ENCODE peak calls at places on chromosomes 3 and 15, in seven cellular contexts. J is esophagus squamous epithelium, A is Peyer's patch, H is heart left ventricle, Q is tibial nerve, M is A549, F is IMR-90. E is an unnamed sample. For H3K4me1, the result is how much of the 10 kb centered on the place peaks cover.

GRCh38 chr3:130692455-130692854 is 54.2 kb downstream of the PIK3R4 start:
- DNase-seq in H (no peak), A (no peak), Q (no peak), J (no peak), F (peak), M (no peak), E (no peak)

GRCh38 chr3:117281371-117281770 is 571.8 kb downstream of the TUSC7 start:
- DNase-seq in A (no peak), Q (no peak), F (peak), H (no peak), J (no peak), M (no peak), E (no peak)

GRCh38 chr15:32872606-32873291 is 154.9 kb downstream of the GREM1 start:
- DNase-seq in J (no peak), H (peak), F (peak), M (no peak), A (no peak), Q (peak), E (no peak)

GRCh38 chr3:119175869-119176756 is 2.7 kb downstream of the UPK1B start:
- DNase-seq in H (no peak), M (peak), F (peak), Q (peak), J (no peak), A (no peak), E (no peak)

GRCh38 chr15:56042982-56043980 is 49.9 kb upstream of the NEDD4 start:
- DNase-seq in A (no peak), M (no peak), Q (no peak), H (no peak), J (no peak), F (no peak), E (no peak)

GRCh38 chr3:184620101-184620798 is 58.7 kb downstream of the EPHB3 start:
- DNase-seq in Q (no peak), H (no peak), F (peak), M (peak), J (no peak), A (no peak), E (no peak)

GRCh38 chr15:85646538-85647091 is 148.1 kb downstream of the KLHL25 start:
- DNase-seq in M (no peak), A (no peak), Q (no peak), J (no peak), F (peak), H (no peak), E (no peak)

GRCh38 chr3:32500880-32501784 is 1.5 kb downstream of the CMTM6 start:
- DNase-seq in M (no peak), H (no peak), A (no peak), J (no peak), Q (no peak), F (no peak), E (no peak)

GRCh38 chr15:28125673-28126651 is 26.8 kb upstream of the OCA2 start:
- DNase-seq in J (no peak), F (peak), M (peak), H (no peak), Q (no peak), A (no peak), E (peak)

GRCh38 chr3:126851934-126852333 is 131.0 kb upstream of the PLXNA1 start:
- DNase-seq in A (no peak), M (no peak), H (no peak), J (no peak), F (no peak), Q (no peak), E (no peak)

GRCh38 chr3:47540281-47540680 is 26.8 kb upstream of the ELP6 start:
- DNase-seq in H (no peak), M (no peak), A (no peak), F (peak), Q (no peak), J (no peak), E (no peak)

GRCh38 chr15:94168250-94168649 is 63.1 kb upstream of the MCTP2 start:
- DNase-seq in H (no peak), Q (no peak), M (peak), A (no peak), J (no peak), F (no peak), E (no peak)

GRCh38 chr3:12239301-12239700 is 49.6 kb upstream of the PPARG start:
- DNase-seq in M (no peak), A (no peak), H (peak), Q (peak), F (no peak), J (no peak), E (no peak)

GRCh38 chr15:78077860-78078187 is 313 bp upstream of the TBC1D2B start:
- DNase-seq in H (no peak), F (no peak), Q (no peak), A (no peak), M (no peak), J (no peak), E (no peak)

GRCh38 chr3:134535186-134535974 is 49.5 kb downstream of the CEP63 start:
- DNase-seq in J (no peak), F (no peak), A (no peak), H (no peak), M (no peak), Q (no peak), E (no peak)

GRCh38 chr3:149080699-149081091 is 5.6 kb downstream of the HLTF start:
- DNase-seq in Q (no peak), M (no peak), H (no peak), A (no peak), F (peak), J (no peak), E (no peak)

GRCh38 chr15:69896606-69897005 is 201.1 kb downstream of the TLE3 start:
- DNase-seq in A (no peak), J (no peak), F (no peak), M (no peak), Q (no peak), H (no peak), E (no peak)

GRCh38 chr3:46947545-46947899 is 29.0 kb downstream of the CCDC12 start:
- DNase-seq in Q (no peak), F (no peak), J (no peak), M (no peak), A (no peak), H (no peak), E (no peak)

GRCh38 chr15:27834684-27835083 is 264.4 kb downstream of the OCA2 start:
- DNase-seq in M (no peak), A (no peak), J (no peak), F (no peak), Q (no peak), H (no peak), E (no peak)

GRCh38 chr3:54621181-54621580 is 306.7 kb downstream of the LRTM1 start:
- DNase-seq in H (no peak), M (no peak), A (no peak), F (no peak), J (no peak), Q (no peak), E (no peak)

GRCh38 chr3:99505646-99506269 is 132.6 kb upstream of the COL8A1 start:
- DNase-seq in Q (no peak), J (no peak), F (peak), M (peak), A (no peak), H (peak), E (no peak)

GRCh38 chr15:57183041-57183440 is 193.3 kb upstream of the CGNL1 start:
- DNase-seq in A (no peak), F (peak), Q (no peak), M (no peak), H (no peak), J (no peak), E (no peak)

GRCh38 chr3:185824467-185825378 is at the start of gene IGF2BP2:
- DNase-seq in A (peak), J (no peak), Q (peak), F (peak), M (peak), H (peak), E (peak)

GRCh38 chr3:44915702-44916438 is 41.5 kb downstream of the TGM4 start:
- DNase-seq in J (no peak), H (no peak), A (no peak), F (peak), Q (no peak), M (no peak), E (no peak)

GRCh38 chr3:61562042-61562809 is 855 bp downstream of the PTPRG start:
- DNase-seq in A (peak), Q (no peak), F (peak), J (no peak), M (peak), H (no peak), E (no peak)

GRCh38 chr3:191372122-191372521 is 41.8 kb upstream of the UTS2B start:
- DNase-seq in H (no peak), Q (no peak), M (no peak), J (no peak), A (no peak), F (no peak), E (no peak)

GRCh38 chr3:100797921-100798491 is 88.7 kb downstream of the TFG start:
- DNase-seq in A (no peak), M (no peak), J (no peak), H (no peak), F (peak), Q (no peak), E (no peak)

GRCh38 chr3:196872316-196872715 is 4.6 kb downstream of the SENP5 start:
- DNase-seq in M (no peak), A (no peak), F (peak), Q (no peak), J (no peak), H (no peak), E (no peak)

GRCh38 chr3:179308006-179308405 is 14.8 kb upstream of the ZNF639 start:
- DNase-seq in A (no peak), J (no peak), H (no peak), M (no peak), Q (no peak), F (peak), E (no peak)

GRCh38 chr3:27216955-27217552 is 152.1 kb downstream of the NEK10 start:
- DNase-seq in M (peak), J (no peak), Q (no peak), H (no peak), F (peak), A (no peak), E (no peak)

GRCh38 chr3:14042680-14043079 is 82.0 kb downstream of the CHCHD4 start:
- DNase-seq in H (no peak), J (no peak), Q (no peak), F (peak), A (no peak), M (no peak), E (no peak)

GRCh38 chr3:34038131-34038530 is 239.7 kb downstream of the PDCD6IP start:
- DNase-seq in F (no peak), H (no peak), A (no peak), M (no peak), Q (no peak), J (no peak), E (no peak)

GRCh38 chr3:111975131-111975530 is 3.7 kb upstream of the ABHD10 start:
- DNase-seq in A (no peak), F (no peak), H (no peak), M (no peak), Q (no peak), J (no peak), E (no peak)

GRCh38 chr15:85897818-85898717 is 103.3 kb upstream of the KLHL25 start:
- DNase-seq in H (peak), A (no peak), J (no peak), Q (no peak), F (no peak), M (no peak), E (no peak)

GRCh38 chr3:141093397-141093796 is 42.2 kb downstream of the SPSB4 start:
- DNase-seq in Q (no peak), M (no peak), A (no peak), F (no peak), H (no peak), J (no peak), E (no peak)

GRCh38 chr15:93236924-93237323 is 147.9 kb upstream of the RGMA start:
- DNase-seq in H (no peak), M (no peak), F (no peak), Q (no peak), A (no peak), J (no peak), E (no peak)

GRCh38 chr15:73368301-73369072 is at the start of gene HCN4:
- DNase-seq in F (no peak), M (no peak), H (peak), A (no peak), J (no peak), Q (no peak), E (no peak)

GRCh38 chr3:34056951-34057390 is 258.5 kb downstream of the PDCD6IP start:
- DNase-seq in A (no peak), M (peak), F (peak), H (no peak), Q (no peak), J (no peak), E (no peak)

GRCh38 chr3:159765025-159765859 is 223.4 kb upstream of the IL12A start:
- DNase-seq in J (no peak), H (peak), A (peak), Q (no peak), F (peak), M (peak), E (peak)

GRCh38 chr15:33226559-33227181 is 32.2 kb upstream of the FMN1 start:
- DNase-seq in M (peak), H (peak), Q (no peak), A (no peak), F (no peak), J (no peak), E (no peak)

GRCh38 chr3:57078366-57079220 is 18.1 kb downstream of the SPATA12 start:
- DNase-seq in Q (peak), J (no peak), A (peak), H (peak), M (peak), F (peak), E (peak)
- TF ChIP-seq CTCF in Q (no peak), J (no peak), A (no peak), H (no peak), M (peak), F (no peak), E (no peak)

GRCh38 chr15:31364301-31365031 is 37.8 kb downstream of the KLF13 start:
- DNase-seq in J (no peak), Q (no peak), A (peak), F (no peak), M (no peak), H (no peak), E (no peak)
- TF ChIP-seq POLR2A in J (no peak), Q (no peak), A (peak), F (no peak), M (no peak), H (no peak), E (no peak)

DNA sequence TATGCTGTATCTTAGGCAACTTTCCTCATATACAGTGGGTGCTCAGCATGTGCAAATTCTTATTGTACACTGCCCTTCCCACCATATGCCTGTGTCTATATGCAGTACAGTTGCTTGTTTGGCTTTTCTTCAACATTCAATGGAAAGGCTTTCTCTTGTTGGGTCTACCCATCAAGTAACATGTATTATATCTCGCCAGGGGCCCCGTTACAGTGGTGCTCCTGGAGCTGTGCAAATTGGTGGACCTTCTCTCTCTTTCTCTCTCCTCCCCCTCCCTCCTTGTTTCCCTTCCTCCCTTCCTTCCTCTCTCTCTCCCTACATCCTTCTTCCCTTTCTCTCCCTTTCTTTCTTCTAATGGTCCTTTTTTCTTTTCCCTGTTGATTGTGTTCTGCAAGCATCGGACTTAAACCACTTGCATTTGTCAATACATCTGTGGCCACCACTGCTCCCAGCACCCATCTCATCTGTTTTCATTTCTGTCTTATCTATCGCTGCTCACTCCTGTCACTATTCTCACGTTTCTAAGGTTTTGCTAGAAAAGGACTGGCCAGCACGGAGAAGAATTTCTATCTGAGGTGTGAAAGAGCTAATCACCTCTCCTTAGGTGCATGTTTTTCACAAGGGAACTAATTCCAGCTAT is 35.3 kb downstream of the TGFBR2 start:
- DNase-seq in Q (no peak), M (no peak), F (no peak), A (no peak), J (no peak), H (no peak), E (no peak)
- H3K4me1 ChIP-seq in Q (half or more), M (under half), F (under half), A (under half), J (half or more), H (half or more), E (half or more)

GRCh38 chr3:64239841-64240240 is 14.6 kb upstream of the PRICKLE2 start:
- DNase-seq in A (no peak), F (no peak), Q (no peak), J (no peak), M (no peak), H (no peak), E (no peak)
- TF ChIP-seq CTCF in A (no peak), F (no peak), Q (no peak), J (no peak), M (no peak), H (no peak), E (no peak)

DNA sequence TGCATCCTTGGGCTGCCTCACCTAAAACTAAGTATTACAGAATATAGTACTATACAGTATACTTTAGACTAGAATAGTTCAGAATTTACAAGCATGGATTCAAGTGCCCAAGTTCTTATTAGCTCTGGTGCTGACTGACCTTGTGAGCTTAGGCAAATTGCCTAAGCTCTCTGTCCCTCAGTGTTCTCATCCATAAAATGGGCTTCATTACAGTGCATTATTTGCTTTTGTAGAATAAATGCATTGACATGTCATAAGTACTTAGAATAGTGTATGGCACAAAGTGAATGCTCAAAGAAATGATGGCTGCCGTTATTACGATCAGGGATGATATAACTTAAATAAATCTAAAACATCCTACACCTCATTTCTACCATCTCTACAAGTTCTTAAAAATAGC is 269.7 kb downstream of the FOXP1 start:
- DNase-seq in F (no peak), Q (no peak), M (no peak), H (no peak), A (no peak), J (no peak), E (no peak)
- TF ChIP-seq POLR2A in F (no peak), Q (no peak), M (no peak), H (no peak), A (no peak), J (no peak), E (no peak)

E was measured in suprapubic skin.